ENCODE peak calls at places on chromosomes 7 and 10, in nine cellular contexts. One of them, this sample, is unnamed.

GRCh38 chr10:6062101-6062771 is at the start of gene IL2RA:
- DNase-seq in adrenal gland: peak
- DNase-seq in Peyer's patch: peak
- DNase-seq in psoas muscle: no peak
- DNase-seq in OCI-LY7: peak
- DNase-seq in body of pancreas: no peak
- DNase-seq in suprapubic skin: peak
- DNase-seq in A549: no peak
- DNase-seq in fibroblast of the aortic adventitia: no peak
- DNase-seq in this sample: no peak

GRCh38 chr10:129706081-129706480 is 239.0 kb downstream of the MGMT start:
- DNase-seq in adrenal gland: no peak
- DNase-seq in Peyer's patch: no peak
- DNase-seq in psoas muscle: no peak
- DNase-seq in OCI-LY7: no peak
- DNase-seq in body of pancreas: no peak
- DNase-seq in suprapubic skin: no peak
- DNase-seq in A549: no peak
- DNase-seq in fibroblast of the aortic adventitia: no peak
- DNase-seq in this sample: no peak

GRCh38 chr7:116337800-116338199 is 127.5 kb downstream of the TES start:
- DNase-seq in adrenal gland: no peak
- DNase-seq in Peyer's patch: no peak
- DNase-seq in psoas muscle: no peak
- DNase-seq in OCI-LY7: no peak
- DNase-seq in body of pancreas: no peak
- DNase-seq in suprapubic skin: no peak
- DNase-seq in A549: no peak
- DNase-seq in fibroblast of the aortic adventitia: no peak
- DNase-seq in this sample: no peak

GRCh38 chr10:28587270-28587969 is 54.5 kb downstream of the WAC start:
- DNase-seq in adrenal gland: no peak
- DNase-seq in Peyer's patch: no peak
- DNase-seq in psoas muscle: no peak
- DNase-seq in OCI-LY7: no peak
- DNase-seq in body of pancreas: no peak
- DNase-seq in suprapubic skin: no peak
- DNase-seq in A549: no peak
- DNase-seq in fibroblast of the aortic adventitia: peak
- DNase-seq in this sample: no peak

GRCh38 chr10:38076687-38077086 is 17.4 kb upstream of the ZNF37A start:
- DNase-seq in adrenal gland: no peak
- DNase-seq in Peyer's patch: no peak
- DNase-seq in psoas muscle: no peak
- DNase-seq in OCI-LY7: no peak
- DNase-seq in body of pancreas: no peak
- DNase-seq in suprapubic skin: no peak
- DNase-seq in A549: no peak
- DNase-seq in fibroblast of the aortic adventitia: no peak
- DNase-seq in this sample: no peak

GRCh38 chr10:1360011-1360580 is 303.9 kb downstream of the WDR37 start:
- DNase-seq in adrenal gland: no peak
- DNase-seq in Peyer's patch: no peak
- DNase-seq in psoas muscle: no peak
- DNase-seq in OCI-LY7: no peak
- DNase-seq in body of pancreas: no peak
- DNase-seq in suprapubic skin: peak
- DNase-seq in A549: no peak
- DNase-seq in fibroblast of the aortic adventitia: no peak
- DNase-seq in this sample: no peak

GRCh38 chr10:99172130-99172738 is 63.4 kb downstream of the HPSE2 start:
- DNase-seq in adrenal gland: peak
- DNase-seq in Peyer's patch: no peak
- DNase-seq in psoas muscle: no peak
- DNase-seq in OCI-LY7: no peak
- DNase-seq in body of pancreas: peak
- DNase-seq in suprapubic skin: no peak
- DNase-seq in A549: peak
- DNase-seq in fibroblast of the aortic adventitia: peak
- DNase-seq in this sample: no peak

GRCh38 chr10:5157501-5157900 is 27.4 kb downstream of the AKR1C8 start:
- DNase-seq in adrenal gland: no peak
- DNase-seq in Peyer's patch: no peak
- DNase-seq in psoas muscle: no peak
- DNase-seq in OCI-LY7: no peak
- DNase-seq in body of pancreas: no peak
- DNase-seq in suprapubic skin: no peak
- DNase-seq in A549: no peak
- DNase-seq in fibroblast of the aortic adventitia: no peak
- DNase-seq in this sample: no peak

GRCh38 chr10:71921319-71922027 is 42.7 kb upstream of the CHST3 start:
- DNase-seq in adrenal gland: peak
- DNase-seq in Peyer's patch: no peak
- DNase-seq in psoas muscle: peak
- DNase-seq in OCI-LY7: no peak
- DNase-seq in body of pancreas: peak
- DNase-seq in suprapubic skin: peak
- DNase-seq in A549: peak
- DNase-seq in fibroblast of the aortic adventitia: peak
- DNase-seq in this sample: peak

GRCh38 chr10:31749293-31749692 is 179.3 kb downstream of the ARHGAP12 start:
- DNase-seq in adrenal gland: no peak
- DNase-seq in Peyer's patch: no peak
- DNase-seq in psoas muscle: no peak
- DNase-seq in OCI-LY7: no peak
- DNase-seq in body of pancreas: peak
- DNase-seq in suprapubic skin: no peak
- DNase-seq in A549: no peak
- DNase-seq in fibroblast of the aortic adventitia: no peak
- DNase-seq in this sample: no peak

GRCh38 chr10:74238031-74238431 is 87.0 kb downstream of the ADK start:
- DNase-seq in adrenal gland: no peak
- DNase-seq in Peyer's patch: no peak
- DNase-seq in psoas muscle: no peak
- DNase-seq in OCI-LY7: no peak
- DNase-seq in body of pancreas: peak
- DNase-seq in suprapubic skin: no peak
- DNase-seq in A549: no peak
- DNase-seq in fibroblast of the aortic adventitia: peak
- DNase-seq in this sample: no peak

GRCh38 chr7:72268826-72269225 is 143.3 kb downstream of the CALN1 start:
- DNase-seq in adrenal gland: peak
- DNase-seq in Peyer's patch: no peak
- DNase-seq in psoas muscle: no peak
- DNase-seq in OCI-LY7: no peak
- DNase-seq in body of pancreas: no peak
- DNase-seq in suprapubic skin: no peak
- DNase-seq in A549: no peak
- DNase-seq in fibroblast of the aortic adventitia: no peak
- DNase-seq in this sample: no peak

GRCh38 chr7:134988161-134988560 is 1.9 kb downstream of the AGBL3 start:
- DNase-seq in adrenal gland: no peak
- DNase-seq in Peyer's patch: no peak
- DNase-seq in psoas muscle: no peak
- DNase-seq in OCI-LY7: no peak
- DNase-seq in body of pancreas: no peak
- DNase-seq in suprapubic skin: no peak
- DNase-seq in A549: no peak
- DNase-seq in fibroblast of the aortic adventitia: no peak
- DNase-seq in this sample: no peak
- H3K4me3 ChIP-seq in adrenal gland: no peak
- H3K4me3 ChIP-seq in Peyer's patch: no peak
- H3K4me3 ChIP-seq in psoas muscle: peak
- H3K4me3 ChIP-seq in OCI-LY7: peak
- H3K4me3 ChIP-seq in body of pancreas: no peak
- H3K4me3 ChIP-seq in suprapubic skin: no peak
- H3K4me3 ChIP-seq in A549: peak
- H3K4me3 ChIP-seq in fibroblast of the aortic adventitia: no peak
- H3K4me3 ChIP-seq in this sample: no peak

GRCh38 chr7:95321720-95322119 is 2.6 kb downstream of the PON1 start:
- DNase-seq in adrenal gland: no peak
- DNase-seq in Peyer's patch: no peak
- DNase-seq in psoas muscle: no peak
- DNase-seq in OCI-LY7: no peak
- DNase-seq in body of pancreas: no peak
- DNase-seq in suprapubic skin: no peak
- DNase-seq in A549: no peak
- DNase-seq in fibroblast of the aortic adventitia: no peak
- DNase-seq in this sample: no peak

GRCh38 chr7:95320663-95321062 is 3.7 kb downstream of the PON1 start:
- DNase-seq in adrenal gland: no peak
- DNase-seq in Peyer's patch: no peak
- DNase-seq in psoas muscle: no peak
- DNase-seq in OCI-LY7: no peak
- DNase-seq in body of pancreas: no peak
- DNase-seq in suprapubic skin: no peak
- DNase-seq in A549: no peak
- DNase-seq in fibroblast of the aortic adventitia: no peak
- DNase-seq in this sample: no peak

GRCh38 chr7:95323410-95324129 is 762 bp downstream of the PON1 start:
- DNase-seq in adrenal gland: no peak
- DNase-seq in Peyer's patch: no peak
- DNase-seq in psoas muscle: no peak
- DNase-seq in OCI-LY7: no peak
- DNase-seq in body of pancreas: no peak
- DNase-seq in suprapubic skin: no peak
- DNase-seq in A549: peak
- DNase-seq in fibroblast of the aortic adventitia: no peak
- DNase-seq in this sample: no peak

GRCh38 chr7:95322874-95323273 is 1.5 kb downstream of the PON1 start:
- DNase-seq in adrenal gland: no peak
- DNase-seq in Peyer's patch: no peak
- DNase-seq in psoas muscle: no peak
- DNase-seq in OCI-LY7: no peak
- DNase-seq in body of pancreas: no peak
- DNase-seq in suprapubic skin: no peak
- DNase-seq in A549: peak
- DNase-seq in fibroblast of the aortic adventitia: no peak
- DNase-seq in this sample: no peak

DNA sequence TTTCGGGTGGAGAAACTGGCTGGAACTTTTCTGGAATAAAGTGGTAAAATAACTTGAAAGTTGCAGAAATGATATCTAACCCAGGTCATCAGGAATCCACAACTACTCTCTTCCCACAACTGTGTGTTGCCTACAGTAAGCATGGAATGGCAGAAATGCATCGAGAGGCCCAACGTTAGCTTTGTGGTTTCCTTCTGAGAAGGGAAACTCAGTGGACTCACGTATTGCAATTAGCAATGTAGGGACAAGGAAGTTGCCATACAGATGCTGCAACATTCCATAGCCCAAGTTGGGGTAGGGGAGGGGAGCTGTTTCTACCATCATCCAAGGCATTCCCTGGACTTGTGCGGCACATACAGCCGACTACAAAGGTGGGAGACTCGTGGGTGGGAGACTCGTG is 1.9 kb downstream of the PON1 start:
- DNase-seq in adrenal gland: no peak
- DNase-seq in Peyer's patch: no peak
- DNase-seq in psoas muscle: no peak
- DNase-seq in OCI-LY7: no peak
- DNase-seq in body of pancreas: no peak
- DNase-seq in suprapubic skin: no peak
- DNase-seq in A549: no peak
- DNase-seq in fibroblast of the aortic adventitia: no peak
- DNase-seq in this sample: no peak
- TF ChIP-seq CTCF in adrenal gland: no peak
- TF ChIP-seq CTCF in Peyer's patch: no peak
- TF ChIP-seq CTCF in psoas muscle: no peak
- TF ChIP-seq CTCF in OCI-LY7: no peak
- TF ChIP-seq CTCF in body of pancreas: no peak
- TF ChIP-seq CTCF in suprapubic skin: no peak
- TF ChIP-seq CTCF in A549: no peak
- TF ChIP-seq CTCF in fibroblast of the aortic adventitia: no peak
- TF ChIP-seq CTCF in this sample: no peak

GRCh38 chr10:43263551-43264323 is 3.1 kb downstream of the RASGEF1A start:
- DNase-seq in adrenal gland: peak
- DNase-seq in Peyer's patch: peak
- DNase-seq in psoas muscle: no peak
- DNase-seq in OCI-LY7: no peak
- DNase-seq in body of pancreas: peak
- DNase-seq in suprapubic skin: peak
- DNase-seq in A549: peak
- DNase-seq in fibroblast of the aortic adventitia: no peak
- DNase-seq in this sample: no peak

GRCh38 chr10:43264987-43265798 is 1.7 kb downstream of the RASGEF1A start:
- DNase-seq in adrenal gland: peak
- DNase-seq in Peyer's patch: peak
- DNase-seq in psoas muscle: no peak
- DNase-seq in OCI-LY7: no peak
- DNase-seq in body of pancreas: no peak
- DNase-seq in suprapubic skin: peak
- DNase-seq in A549: no peak
- DNase-seq in fibroblast of the aortic adventitia: no peak
- DNase-seq in this sample: no peak

GRCh38 chr10:43267811-43268210 is 946 bp upstream of the RASGEF1A start:
- DNase-seq in adrenal gland: peak
- DNase-seq in Peyer's patch: peak
- DNase-seq in psoas muscle: no peak
- DNase-seq in OCI-LY7: no peak
- DNase-seq in body of pancreas: no peak
- DNase-seq in suprapubic skin: peak
- DNase-seq in A549: no peak
- DNase-seq in fibroblast of the aortic adventitia: no peak
- DNase-seq in this sample: peak

GRCh38 chr10:43264324-43264986 is 2.4 kb downstream of the RASGEF1A start:
- DNase-seq in adrenal gland: no peak
- DNase-seq in Peyer's patch: peak
- DNase-seq in psoas muscle: no peak
- DNase-seq in OCI-LY7: no peak
- DNase-seq in body of pancreas: no peak
- DNase-seq in suprapubic skin: peak
- DNase-seq in A549: no peak
- DNase-seq in fibroblast of the aortic adventitia: no peak
- DNase-seq in this sample: no peak

GRCh38 chr10:43265799-43266721 is 805 bp downstream of the RASGEF1A start:
- DNase-seq in adrenal gland: peak
- DNase-seq in Peyer's patch: peak
- DNase-seq in psoas muscle: no peak
- DNase-seq in OCI-LY7: no peak
- DNase-seq in body of pancreas: peak
- DNase-seq in suprapubic skin: peak
- DNase-seq in A549: peak
- DNase-seq in fibroblast of the aortic adventitia: no peak
- DNase-seq in this sample: peak
- H3K4me3 ChIP-seq in adrenal gland: peak
- H3K4me3 ChIP-seq in Peyer's patch: peak
- H3K4me3 ChIP-seq in psoas muscle: peak
- H3K4me3 ChIP-seq in OCI-LY7: no peak
- H3K4me3 ChIP-seq in body of pancreas: no peak
- H3K4me3 ChIP-seq in suprapubic skin: peak
- H3K4me3 ChIP-seq in A549: peak
- H3K4me3 ChIP-seq in fibroblast of the aortic adventitia: no peak
- H3K4me3 ChIP-seq in this sample: no peak

DNA sequence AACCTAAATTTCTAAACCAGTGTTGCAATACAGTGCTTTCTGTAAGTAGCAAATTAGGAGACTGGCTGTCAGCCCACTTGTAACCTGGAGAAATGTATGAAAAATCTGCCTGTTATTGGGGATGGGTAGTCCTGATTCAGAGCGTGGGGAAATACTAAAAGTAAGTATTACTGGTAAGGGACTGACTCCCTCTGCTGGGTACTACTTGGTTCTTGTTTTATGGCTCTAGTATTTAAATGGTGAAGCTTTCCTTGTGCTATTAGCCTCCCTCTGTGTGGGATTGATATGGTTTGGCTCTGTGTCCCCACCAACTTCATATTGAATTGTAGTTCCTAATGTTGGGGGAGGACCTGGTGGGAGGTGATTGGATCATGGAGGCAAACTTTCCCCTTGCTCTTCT is 886.1 kb downstream of the SORCS1 start:
- DNase-seq in adrenal gland: no peak
- DNase-seq in Peyer's patch: no peak
- DNase-seq in psoas muscle: no peak
- DNase-seq in OCI-LY7: no peak
- DNase-seq in body of pancreas: no peak
- DNase-seq in suprapubic skin: no peak
- DNase-seq in A549: no peak
- DNase-seq in fibroblast of the aortic adventitia: no peak
- DNase-seq in this sample: no peak
- TF ChIP-seq CTCF in adrenal gland: no peak
- TF ChIP-seq CTCF in Peyer's patch: no peak
- TF ChIP-seq CTCF in psoas muscle: no peak
- TF ChIP-seq CTCF in OCI-LY7: no peak
- TF ChIP-seq CTCF in body of pancreas: no peak
- TF ChIP-seq CTCF in suprapubic skin: no peak
- TF ChIP-seq CTCF in A549: no peak
- TF ChIP-seq CTCF in fibroblast of the aortic adventitia: no peak
- TF ChIP-seq CTCF in this sample: no peak

This sample was measured in ovary.